ENCODE peak calls at places on chromosomes 5 and 9, in nine cellular contexts. One of them, this sample, is unnamed.

GRCh38 chr5:73299665-73300435 is 126.9 kb downstream of the TMEM174 start:
- DNase-seq in neural crest cell: no peak
- DNase-seq in heart right ventricle: no peak
- DNase-seq in endothelial cell: no peak
- DNase-seq in nephron progenitor cell: peak; percentile 40
- DNase-seq in activated CD4-positive, alpha-beta T cell treated with anti-CD3 and anti-CD28 coated beads, Interleukin-2, amount 50 U/mL, for 48 hours: no peak
- DNase-seq in frontal cortex: peak; percentile 33
- DNase-seq in erythroblast: no peak
- DNase-seq in heart left ventricle: no peak
- DNase-seq in this sample: no peak

GRCh38 chr5:142611154-142611553 is 74.7 kb downstream of the FGF1 start:
- DNase-seq in activated CD4-positive, alpha-beta T cell treated with anti-CD3 and anti-CD28 coated beads, Interleukin-2, amount 50 U/mL, for 48 hours: peak; percentile 82
- DNase-seq in neural crest cell: peak; percentile 71
- DNase-seq in heart left ventricle: peak; percentile 65
- DNase-seq in heart right ventricle: peak; percentile 81
- DNase-seq in nephron progenitor cell: peak; percentile 76
- DNase-seq in erythroblast: peak; percentile 55
- DNase-seq in endothelial cell: peak; percentile 81
- DNase-seq in frontal cortex: peak; percentile 12
- DNase-seq in this sample: peak; percentile 62

GRCh38 chr5:25550793-25551192 is 906.0 kb upstream of the CDH10 start:
- DNase-seq in frontal cortex: no peak
- DNase-seq in heart right ventricle: no peak
- DNase-seq in neural crest cell: no peak
- DNase-seq in activated CD4-positive, alpha-beta T cell treated with anti-CD3 and anti-CD28 coated beads, Interleukin-2, amount 50 U/mL, for 48 hours: no peak
- DNase-seq in endothelial cell: no peak
- DNase-seq in erythroblast: no peak
- DNase-seq in nephron progenitor cell: no peak
- DNase-seq in heart left ventricle: no peak
- DNase-seq in this sample: no peak

GRCh38 chr5:60677831-60678664 is 21.9 kb downstream of the DEPDC1B start:
- DNase-seq in nephron progenitor cell: no peak
- DNase-seq in activated CD4-positive, alpha-beta T cell treated with anti-CD3 and anti-CD28 coated beads, Interleukin-2, amount 50 U/mL, for 48 hours: no peak
- DNase-seq in endothelial cell: no peak
- DNase-seq in heart right ventricle: no peak
- DNase-seq in neural crest cell: no peak
- DNase-seq in frontal cortex: peak; percentile 15
- DNase-seq in heart left ventricle: no peak
- DNase-seq in erythroblast: peak; percentile 61
- DNase-seq in this sample: peak; percentile 38

GRCh38 chr9:12054235-12054634 is 639.0 kb upstream of the TYRP1 start:
- DNase-seq in erythroblast: no peak
- DNase-seq in endothelial cell: no peak
- DNase-seq in heart left ventricle: no peak
- DNase-seq in neural crest cell: no peak
- DNase-seq in nephron progenitor cell: no peak
- DNase-seq in heart right ventricle: no peak
- DNase-seq in frontal cortex: no peak
- DNase-seq in activated CD4-positive, alpha-beta T cell treated with anti-CD3 and anti-CD28 coated beads, Interleukin-2, amount 50 U/mL, for 48 hours: no peak
- DNase-seq in this sample: no peak

GRCh38 chr9:105330755-105331154 is 86.3 kb downstream of the SLC44A1 start:
- DNase-seq in heart left ventricle: no peak
- DNase-seq in neural crest cell: no peak
- DNase-seq in nephron progenitor cell: no peak
- DNase-seq in endothelial cell: no peak
- DNase-seq in frontal cortex: no peak
- DNase-seq in heart right ventricle: no peak
- DNase-seq in activated CD4-positive, alpha-beta T cell treated with anti-CD3 and anti-CD28 coated beads, Interleukin-2, amount 50 U/mL, for 48 hours: no peak
- DNase-seq in erythroblast: no peak
- DNase-seq in this sample: no peak

GRCh38 chr5:176533894-176534611 is 3.1 kb downstream of the RNF44 start:
- DNase-seq in erythroblast: peak; percentile 27
- DNase-seq in frontal cortex: no peak
- DNase-seq in heart left ventricle: peak; percentile 45
- DNase-seq in neural crest cell: no peak
- DNase-seq in activated CD4-positive, alpha-beta T cell treated with anti-CD3 and anti-CD28 coated beads, Interleukin-2, amount 50 U/mL, for 48 hours: no peak
- DNase-seq in endothelial cell: no peak
- DNase-seq in nephron progenitor cell: no peak
- DNase-seq in heart right ventricle: no peak
- DNase-seq in this sample: peak; percentile 76

GRCh38 chr5:171595801-171596231 is 176.4 kb downstream of the FGF18 start:
- DNase-seq in endothelial cell: no peak
- DNase-seq in heart left ventricle: peak; percentile 70
- DNase-seq in activated CD4-positive, alpha-beta T cell treated with anti-CD3 and anti-CD28 coated beads, Interleukin-2, amount 50 U/mL, for 48 hours: peak; percentile 5
- DNase-seq in nephron progenitor cell: no peak
- DNase-seq in heart right ventricle: no peak
- DNase-seq in erythroblast: no peak
- DNase-seq in neural crest cell: no peak
- DNase-seq in frontal cortex: no peak
- DNase-seq in this sample: no peak

GRCh38 chr5:140219068-140219971 is 44.3 kb downstream of the CYSTM1 start:
- DNase-seq in frontal cortex: no peak
- DNase-seq in endothelial cell: no peak
- DNase-seq in neural crest cell: no peak
- DNase-seq in erythroblast: peak; percentile 32
- DNase-seq in activated CD4-positive, alpha-beta T cell treated with anti-CD3 and anti-CD28 coated beads, Interleukin-2, amount 50 U/mL, for 48 hours: no peak
- DNase-seq in nephron progenitor cell: no peak
- DNase-seq in heart left ventricle: no peak
- DNase-seq in heart right ventricle: no peak
- DNase-seq in this sample: no peak

GRCh38 chr5:83567741-83568530 is 96.4 kb downstream of the VCAN start:
- DNase-seq in erythroblast: no peak
- DNase-seq in heart right ventricle: no peak
- DNase-seq in activated CD4-positive, alpha-beta T cell treated with anti-CD3 and anti-CD28 coated beads, Interleukin-2, amount 50 U/mL, for 48 hours: no peak
- DNase-seq in frontal cortex: no peak
- DNase-seq in nephron progenitor cell: no peak
- DNase-seq in heart left ventricle: no peak
- DNase-seq in neural crest cell: no peak
- DNase-seq in endothelial cell: no peak
- DNase-seq in this sample: no peak

GRCh38 chr9:130779153-130779855 is 55.8 kb upstream of the ABL1 start:
- DNase-seq in heart right ventricle: no peak
- DNase-seq in neural crest cell: no peak
- DNase-seq in heart left ventricle: no peak
- DNase-seq in nephron progenitor cell: no peak
- DNase-seq in frontal cortex: no peak
- DNase-seq in activated CD4-positive, alpha-beta T cell treated with anti-CD3 and anti-CD28 coated beads, Interleukin-2, amount 50 U/mL, for 48 hours: no peak
- DNase-seq in erythroblast: no peak
- DNase-seq in endothelial cell: no peak
- DNase-seq in this sample: no peak

GRCh38 chr9:10612649-10613398 is at the start of gene PTPRD:
- DNase-seq in endothelial cell: peak; percentile 59
- DNase-seq in neural crest cell: peak; percentile 43
- DNase-seq in erythroblast: peak; percentile 15
- DNase-seq in heart right ventricle: no peak
- DNase-seq in activated CD4-positive, alpha-beta T cell treated with anti-CD3 and anti-CD28 coated beads, Interleukin-2, amount 50 U/mL, for 48 hours: peak; percentile 28
- DNase-seq in heart left ventricle: no peak
- DNase-seq in frontal cortex: peak; percentile 37
- DNase-seq in nephron progenitor cell: peak; percentile 73
- DNase-seq in this sample: no peak

GRCh38 chr9:72443855-72444254 is 77.6 kb upstream of the TMC1 start:
- DNase-seq in activated CD4-positive, alpha-beta T cell treated with anti-CD3 and anti-CD28 coated beads, Interleukin-2, amount 50 U/mL, for 48 hours: no peak
- DNase-seq in heart left ventricle: no peak
- DNase-seq in nephron progenitor cell: no peak
- DNase-seq in erythroblast: peak; percentile 5
- DNase-seq in neural crest cell: no peak
- DNase-seq in heart right ventricle: no peak
- DNase-seq in endothelial cell: no peak
- DNase-seq in frontal cortex: no peak
- DNase-seq in this sample: peak; percentile 71

GRCh38 chr9:130498298-130498917 is 53.6 kb downstream of the ASS1 start:
- DNase-seq in frontal cortex: no peak
- DNase-seq in neural crest cell: no peak
- DNase-seq in heart left ventricle: no peak
- DNase-seq in activated CD4-positive, alpha-beta T cell treated with anti-CD3 and anti-CD28 coated beads, Interleukin-2, amount 50 U/mL, for 48 hours: peak; percentile 6
- DNase-seq in erythroblast: peak; percentile 47
- DNase-seq in endothelial cell: no peak
- DNase-seq in heart right ventricle: no peak
- DNase-seq in nephron progenitor cell: no peak
- DNase-seq in this sample: peak; percentile 21

GRCh38 chr5:177333420-177334154 is 17.9 kb downstream of the LMAN2 start:
- DNase-seq in neural crest cell: no peak
- DNase-seq in activated CD4-positive, alpha-beta T cell treated with anti-CD3 and anti-CD28 coated beads, Interleukin-2, amount 50 U/mL, for 48 hours: no peak
- DNase-seq in heart right ventricle: no peak
- DNase-seq in nephron progenitor cell: no peak
- DNase-seq in frontal cortex: no peak
- DNase-seq in erythroblast: no peak
- DNase-seq in heart left ventricle: no peak
- DNase-seq in endothelial cell: no peak
- DNase-seq in this sample: no peak

GRCh38 chr5:179308563-179309382 is 36.5 kb downstream of the ADAMTS2 start:
- DNase-seq in heart right ventricle: no peak
- DNase-seq in neural crest cell: no peak
- DNase-seq in endothelial cell: no peak
- DNase-seq in nephron progenitor cell: no peak
- DNase-seq in erythroblast: no peak
- DNase-seq in activated CD4-positive, alpha-beta T cell treated with anti-CD3 and anti-CD28 coated beads, Interleukin-2, amount 50 U/mL, for 48 hours: no peak
- DNase-seq in frontal cortex: no peak
- DNase-seq in heart left ventricle: peak; percentile 9
- DNase-seq in this sample: no peak

GRCh38 chr9:137542486-137542885 is 7.7 kb downstream of the PNPLA7 start:
- DNase-seq in neural crest cell: no peak
- DNase-seq in heart left ventricle: no peak
- DNase-seq in endothelial cell: no peak
- DNase-seq in nephron progenitor cell: no peak
- DNase-seq in erythroblast: no peak
- DNase-seq in frontal cortex: no peak
- DNase-seq in activated CD4-positive, alpha-beta T cell treated with anti-CD3 and anti-CD28 coated beads, Interleukin-2, amount 50 U/mL, for 48 hours: no peak
- DNase-seq in heart right ventricle: no peak
- DNase-seq in this sample: no peak

GRCh38 chr9:125744616-125745387 is 2.4 kb upstream of the PBX3 start:
- DNase-seq in neural crest cell: no peak
- DNase-seq in heart left ventricle: no peak
- DNase-seq in erythroblast: no peak
- DNase-seq in heart right ventricle: no peak
- DNase-seq in frontal cortex: no peak
- DNase-seq in activated CD4-positive, alpha-beta T cell treated with anti-CD3 and anti-CD28 coated beads, Interleukin-2, amount 50 U/mL, for 48 hours: no peak
- DNase-seq in nephron progenitor cell: no peak
- DNase-seq in endothelial cell: no peak
- DNase-seq in this sample: no peak

GRCh38 chr5:179605026-179605833 is 18.2 kb downstream of the HNRNPH1 start:
- DNase-seq in heart right ventricle: no peak
- DNase-seq in frontal cortex: no peak
- DNase-seq in nephron progenitor cell: no peak
- DNase-seq in heart left ventricle: no peak
- DNase-seq in endothelial cell: no peak
- DNase-seq in erythroblast: no peak
- DNase-seq in activated CD4-positive, alpha-beta T cell treated with anti-CD3 and anti-CD28 coated beads, Interleukin-2, amount 50 U/mL, for 48 hours: no peak
- DNase-seq in neural crest cell: no peak
- DNase-seq in this sample: no peak

GRCh38 chr5:179237770-179238627 is 107.3 kb downstream of the ADAMTS2 start:
- DNase-seq in nephron progenitor cell: no peak
- DNase-seq in frontal cortex: no peak
- DNase-seq in heart left ventricle: no peak
- DNase-seq in erythroblast: no peak
- DNase-seq in neural crest cell: no peak
- DNase-seq in endothelial cell: no peak
- DNase-seq in activated CD4-positive, alpha-beta T cell treated with anti-CD3 and anti-CD28 coated beads, Interleukin-2, amount 50 U/mL, for 48 hours: no peak
- DNase-seq in heart right ventricle: no peak
- DNase-seq in this sample: no peak

GRCh38 chr9:69549310-69550202 is 122.6 kb downstream of the APBA1 start:
- DNase-seq in erythroblast: peak; percentile 63
- DNase-seq in heart left ventricle: no peak
- DNase-seq in endothelial cell: peak; percentile 27
- DNase-seq in activated CD4-positive, alpha-beta T cell treated with anti-CD3 and anti-CD28 coated beads, Interleukin-2, amount 50 U/mL, for 48 hours: no peak
- DNase-seq in heart right ventricle: peak; percentile 17
- DNase-seq in nephron progenitor cell: peak; percentile 35
- DNase-seq in frontal cortex: no peak
- DNase-seq in neural crest cell: peak; percentile 23
- DNase-seq in this sample: peak; percentile 41

GRCh38 chr5:141172381-141173204 is at the start of gene PCDHB7:
- DNase-seq in activated CD4-positive, alpha-beta T cell treated with anti-CD3 and anti-CD28 coated beads, Interleukin-2, amount 50 U/mL, for 48 hours: peak; percentile 6
- DNase-seq in endothelial cell: peak; percentile 51
- DNase-seq in frontal cortex: no peak
- DNase-seq in erythroblast: peak; percentile 23
- DNase-seq in heart left ventricle: no peak
- DNase-seq in heart right ventricle: peak; percentile 40
- DNase-seq in neural crest cell: peak; percentile 12
- DNase-seq in nephron progenitor cell: peak; percentile 29
- DNase-seq in this sample: peak; percentile 49

GRCh38 chr5:80127037-80127642 is 92.0 kb downstream of the THBS4 start:
- DNase-seq in erythroblast: no peak
- DNase-seq in endothelial cell: no peak
- DNase-seq in activated CD4-positive, alpha-beta T cell treated with anti-CD3 and anti-CD28 coated beads, Interleukin-2, amount 50 U/mL, for 48 hours: no peak
- DNase-seq in frontal cortex: no peak
- DNase-seq in heart right ventricle: no peak
- DNase-seq in heart left ventricle: no peak
- DNase-seq in neural crest cell: no peak
- DNase-seq in nephron progenitor cell: no peak
- DNase-seq in this sample: peak; percentile 77

GRCh38 chr9:114301798-114302565 is 20.9 kb upstream of the ORM1 start:
- DNase-seq in endothelial cell: no peak
- DNase-seq in heart right ventricle: no peak
- DNase-seq in activated CD4-positive, alpha-beta T cell treated with anti-CD3 and anti-CD28 coated beads, Interleukin-2, amount 50 U/mL, for 48 hours: no peak
- DNase-seq in frontal cortex: no peak
- DNase-seq in neural crest cell: no peak
- DNase-seq in erythroblast: no peak
- DNase-seq in heart left ventricle: peak; percentile 4
- DNase-seq in nephron progenitor cell: no peak
- DNase-seq in this sample: no peak

GRCh38 chr5:54646285-54647101 is 128.9 kb downstream of the SNX18 start:
- DNase-seq in activated CD4-positive, alpha-beta T cell treated with anti-CD3 and anti-CD28 coated beads, Interleukin-2, amount 50 U/mL, for 48 hours: peak; percentile 63
- DNase-seq in heart left ventricle: peak; percentile 92
- DNase-seq in endothelial cell: no peak
- DNase-seq in frontal cortex: peak; percentile 39
- DNase-seq in heart right ventricle: peak; percentile 83
- DNase-seq in nephron progenitor cell: peak; percentile 32
- DNase-seq in neural crest cell: no peak
- DNase-seq in erythroblast: no peak
- DNase-seq in this sample: peak; percentile 95

GRCh38 chr5:425714-426113 is 17.3 kb upstream of the EXOC3 start:
- DNase-seq in activated CD4-positive, alpha-beta T cell treated with anti-CD3 and anti-CD28 coated beads, Interleukin-2, amount 50 U/mL, for 48 hours: peak; percentile 17
- DNase-seq in erythroblast: no peak
- DNase-seq in frontal cortex: no peak
- DNase-seq in heart right ventricle: no peak
- DNase-seq in endothelial cell: no peak
- DNase-seq in heart left ventricle: no peak
- DNase-seq in nephron progenitor cell: no peak
- DNase-seq in neural crest cell: no peak
- DNase-seq in this sample: peak; percentile 48